ENCODE peak calls at places on chromosomes 6 and 20, in five cellular contexts. O, J, U, E and Y are unnamed samples.

GRCh38 chr20:24048014-24048611 is 59.5 kb upstream of the GGTLC1 start:
- DNase-seq in O (no peak), J (no peak), U (no peak), E (no peak), Y (no peak)

GRCh38 chr6:80449756-80450155 is 343.3 kb downstream of the BCKDHB start:
- DNase-seq in O (peak; percentile 34), J (no peak), U (no peak), E (no peak), Y (no peak)

GRCh38 chr6:55578537-55579363 is at the start of gene HMGCLL1:
- DNase-seq in O (no peak), J (peak; percentile 90), U (peak; percentile 74), E (no peak), Y (peak; percentile 88)

GRCh38 chr6:36615018-36615761 is 21.0 kb downstream of the SRSF3 start:
- DNase-seq in O (peak; percentile 84), J (peak; percentile 62), U (peak; percentile 49), E (peak; percentile 41), Y (peak; percentile 81)

GRCh38 chr20:37275125-37275524 is 13.5 kb upstream of the GHRH start:
- DNase-seq in O (no peak), J (no peak), U (no peak), E (no peak), Y (no peak)

GRCh38 chr6:153108320-153108719 is 22.8 kb downstream of the RGS17 start:
- DNase-seq in O (peak; percentile 46), J (peak; percentile 19), U (peak; percentile 14), E (no peak), Y (peak; percentile 50)

GRCh38 chr20:44533928-44534327 is 12.1 kb upstream of the SERINC3 start:
- DNase-seq in O (no peak), J (no peak), U (no peak), E (no peak), Y (no peak)

GRCh38 chr20:5073154-5074049 is 46.4 kb downstream of the PCNA start:
- DNase-seq in O (peak; percentile 92), J (no peak), U (peak; percentile 30), E (peak; percentile 69), Y (peak; percentile 34)

GRCh38 chr6:51007237-51007636 is 188.6 kb downstream of the TFAP2B start:
- DNase-seq in O (no peak), J (no peak), U (no peak), E (no peak), Y (no peak)

GRCh38 chr20:1949711-1950110 is 44.1 kb downstream of the PDYN start:
- DNase-seq in O (no peak), J (no peak), U (peak; percentile 44), E (no peak), Y (no peak)

GRCh38 chr6:30483677-30484279 is 5.5 kb upstream of the HLA-E start:
- DNase-seq in O (peak; percentile 81), J (peak; percentile 71), U (peak; percentile 57), E (peak; percentile 54), Y (peak; percentile 74)

GRCh38 chr20:46992640-46993035 is 98.0 kb downstream of the EYA2 start:
- DNase-seq in O (no peak), J (no peak), U (no peak), E (no peak), Y (peak; percentile 50)

GRCh38 chr20:45975686-45976085 is 3.7 kb upstream of the ZNF335 start:
- DNase-seq in O (no peak), J (no peak), U (no peak), E (no peak), Y (no peak)

GRCh38 chr20:45976132-45976531 is 4.1 kb upstream of the ZNF335 start:
- DNase-seq in O (no peak), J (no peak), U (no peak), E (no peak), Y (no peak)

GRCh38 chr20:45985573-45985972 is 13.6 kb upstream of the ZNF335 start:
- DNase-seq in O (peak; percentile 20), J (no peak), U (no peak), E (no peak), Y (peak; percentile 21)

GRCh38 chr20:45983279-45983743 is 11.3 kb upstream of the ZNF335 start:
- DNase-seq in O (peak; percentile 21), J (no peak), U (no peak), E (no peak), Y (peak; percentile 39)

GRCh38 chr20:45981261-45981660 is 9.3 kb upstream of the ZNF335 start:
- DNase-seq in O (no peak), J (no peak), U (no peak), E (no peak), Y (no peak)
- TF ChIP-seq EZH2phosphoT487 in O (no peak), J (no peak), U (no peak), E (no peak), Y (no peak)

GRCh38 chr6:116475151-116475550 is 14.0 kb downstream of the CALHM6 start:
- DNase-seq in O (no peak), J (no peak), U (no peak), E (no peak), Y (no peak)
- H2AFZ ChIP-seq in O (no peak overlapping the region), J (no peak overlapping the region), U (no peak overlapping the region), E (no peak overlapping the region), Y (peak overlapping the region; percentile 45)

GRCh38 chr6:7258231-7258763 is 54.7 kb downstream of the SSR1 start:
- DNase-seq in O (no peak), J (no peak), U (no peak), E (no peak), Y (no peak)
- TF ChIP-seq EZH2phosphoT487 in O (no peak), J (no peak), U (no peak), E (no peak), Y (no peak)

GRCh38 chr6:135546206-135546605 is 48.7 kb upstream of the AHI1 start:
- DNase-seq in O (no peak), J (no peak), U (no peak), E (no peak), Y (no peak)

GRCh38 chr6:135546680-135547418 is 49.3 kb upstream of the AHI1 start:
- DNase-seq in O (no peak), J (no peak), U (no peak), E (no peak), Y (no peak)
- H2AFZ ChIP-seq in O (no peak overlapping the region), J (no peak overlapping the region), U (no peak overlapping the region), E (no peak overlapping the region), Y (no peak overlapping the region)